ENCODE peak calls at places on chromosomes 16 and 17, in five cellular contexts. K, C, V, S and A are unnamed samples.

GRCh38 chr16:78396046-78396445 is 296.6 kb downstream of the WWOX start:
- DNase-seq in K (no peak), C (no peak), V (no peak), S (no peak), A (no peak)

GRCh38 chr16:4322121-4323035 is 6.5 kb downstream of the GLIS2 start:
- DNase-seq in K (no peak), C (no peak), V (no peak), S (no peak), A (no peak)

GRCh38 chr16:51538707-51539604 is 387.9 kb upstream of the SALL1 start:
- DNase-seq in K (no peak), C (no peak), V (peak), S (no peak), A (no peak)

GRCh38 chr17:29197516-29198272 is 17.5 kb upstream of the MYO18A start:
- DNase-seq in K (no peak), C (no peak), V (no peak), S (no peak), A (no peak)

GRCh38 chr16:30087181-30087898 is 4.4 kb downstream of the TBX6 start:
- DNase-seq in K (no peak), C (no peak), V (no peak), S (no peak), A (no peak)

GRCh38 chr16:84482951-84483881 is 21.2 kb downstream of the MEAK7 start:
- DNase-seq in K (no peak), C (no peak), V (no peak), S (no peak), A (no peak)

GRCh38 chr17:7250655-7251329 is 742 bp downstream of the CTDNEP1 start:
- DNase-seq in K (no peak), C (no peak), V (no peak), S (no peak), A (no peak)

GRCh38 chr17:5707482-5707881 is 123.2 kb upstream of the NLRP1 start:
- DNase-seq in K (no peak), C (no peak), V (no peak), S (no peak), A (no peak)

GRCh38 chr16:20763461-20764232 is at the start of gene ACSM3:
- DNase-seq in K (no peak), C (no peak), V (peak), S (peak), A (peak)

GRCh38 chr16:54431041-54431996 is 144.7 kb upstream of the IRX3 start:
- DNase-seq in K (no peak), C (no peak), V (no peak), S (no peak), A (no peak)

GRCh38 chr17:80970044-80970761 is 21.4 kb upstream of the CHMP6 start:
- DNase-seq in K (no peak), C (no peak), V (peak), S (peak), A (no peak)

GRCh38 chr17:78933025-78933958 is 8.1 kb upstream of the TIMP2 start:
- DNase-seq in K (no peak), C (peak), V (peak), S (no peak), A (no peak)

GRCh38 chr17:48491527-48492273 is 39.1 kb downstream of the HOXB1 start:
- DNase-seq in K (no peak), C (no peak), V (no peak), S (no peak), A (no peak)

GRCh38 chr16:6725634-6726331 is 606.9 kb upstream of the RBFOX1 start:
- DNase-seq in K (no peak), C (peak), V (no peak), S (no peak), A (no peak)

GRCh38 chr16:87461466-87461975 is 31.3 kb downstream of the ZCCHC14 start:
- DNase-seq in K (peak), C (peak), V (peak), S (peak), A (no peak)

GRCh38 chr17:81486174-81486810 is 26.3 kb downstream of the ACTG1 start:
- DNase-seq in K (no peak), C (no peak), V (no peak), S (no peak), A (no peak)

GRCh38 chr16:56615353-56615752 is 7.0 kb downstream of the MT2A start:
- DNase-seq in K (no peak), C (no peak), V (no peak), S (no peak), A (no peak)

GRCh38 chr16:79873825-79874224 is 273.3 kb upstream of the MAF start:
- DNase-seq in K (no peak), C (no peak), V (no peak), S (no peak), A (no peak)

GRCh38 chr16:53775106-53775820 is 71.3 kb downstream of the FTO start:
- DNase-seq in K (no peak), C (peak), V (peak), S (no peak), A (no peak)

GRCh38 chr17:53353919-53354351 is 468.8 kb upstream of the KIF2B start:
- DNase-seq in K (peak), C (no peak), V (peak), S (peak), A (no peak)

GRCh38 chr17:56863974-56864373 is 30.0 kb downstream of the DGKE start:
- DNase-seq in K (no peak), C (no peak), V (no peak), S (no peak), A (no peak)

GRCh38 chr17:2468270-2468669 is 43.4 kb downstream of the METTL16 start:
- DNase-seq in K (no peak), C (no peak), V (no peak), S (no peak), A (no peak)

GRCh38 chr17:2975469-2975958 is 87.9 kb downstream of the OR1D5 start:
- DNase-seq in K (peak), C (peak), V (peak), S (peak), A (no peak)

GRCh38 chr16:87765473-87765775 is 362 bp downstream of the KLHDC4 start:
- DNase-seq in K (no peak), C (peak), V (peak), S (no peak), A (peak)

GRCh38 chr16:1915732-1916653 is 2.2 kb downstream of the HS3ST6 start:
- DNase-seq in K (no peak), C (no peak), V (no peak), S (no peak), A (no peak)